ENCODE peak calls at places on chromosomes 7 and 10, in four cellular contexts. Z is HepG2, W is GM12878, U is K562. S is an unnamed sample.

GRCh38 chr7:105934577-105935185 is 28.4 kb upstream of the CDHR3 start:
- DNase-seq in Z (peak), W (no peak), U (peak), S (peak)

GRCh38 chr7:150755473-150756099 is 18.4 kb downstream of the GIMAP5 start:
- DNase-seq in Z (no peak), W (peak), U (no peak), S (no peak)

GRCh38 chr7:25260862-25261454 is 32.7 kb upstream of the NPVF start:
- DNase-seq in Z (no peak), W (no peak), U (no peak), S (no peak)

GRCh38 chr7:150945853-150946825 is 32.0 kb downstream of the KCNH2 start:
- DNase-seq in Z (no peak), W (no peak), U (no peak), S (peak)

GRCh38 chr7:107007892-107008287 is 36.6 kb upstream of the PRKAR2B start:
- DNase-seq in Z (no peak), W (no peak), U (peak), S (no peak)

GRCh38 chr7:98125758-98126157 is 19.1 kb downstream of the LMTK2 start:
- DNase-seq in Z (no peak), W (no peak), U (no peak), S (no peak)

GRCh38 chr10:47025540-47026300 is 114.5 kb downstream of the PTPN20 start:
- DNase-seq in Z (no peak), W (no peak), U (no peak), S (peak)

GRCh38 chr10:5818894-5819293 is 5.7 kb upstream of the GDI2 start:
- DNase-seq in Z (no peak), W (no peak), U (no peak), S (no peak)

GRCh38 chr10:71964669-71965515 is 697 bp downstream of the CHST3 start:
- DNase-seq in Z (no peak), W (no peak), U (no peak), S (peak)

GRCh38 chr10:60257767-60258428 is 131.8 kb downstream of the ANK3 start:
- DNase-seq in Z (no peak), W (no peak), U (no peak), S (no peak)

GRCh38 chr10:91123246-91123645 is 97.2 kb upstream of the PCGF5 start:
- DNase-seq in Z (no peak), W (no peak), U (no peak), S (no peak)

GRCh38 chr7:94022550-94022949 is 18.4 kb upstream of the BET1 start:
- DNase-seq in Z (no peak), W (no peak), U (no peak), S (no peak)

GRCh38 chr10:94194256-94194655 is 168.5 kb downstream of the NOC3L start:
- DNase-seq in Z (no peak), W (no peak), U (no peak), S (no peak)

GRCh38 chr7:113199841-113200240 is 81.5 kb upstream of the SMIM30 start:
- DNase-seq in Z (no peak), W (no peak), U (no peak), S (no peak)

GRCh38 chr10:92542458-92542857 is 31.4 kb downstream of the IDE start:
- DNase-seq in Z (no peak), W (no peak), U (no peak), S (no peak)

GRCh38 chr10:125868372-125868975 is 12.6 kb downstream of the DHX32 start:
- DNase-seq in Z (peak), W (no peak), U (peak), S (peak)

GRCh38 chr10:81414038-81414437 is 461.0 kb upstream of the NRG3 start:
- DNase-seq in Z (no peak), W (no peak), U (no peak), S (no peak)

GRCh38 chr10:81179324-81179723 is 641.6 kb downstream of the SH2D4B start:
- DNase-seq in Z (no peak), W (no peak), U (no peak), S (no peak)

GRCh38 chr10:14039968-14040668 is 290.6 kb downstream of the FRMD4A start:
- DNase-seq in Z (no peak), W (no peak), U (no peak), S (no peak)

GRCh38 chr10:94680544-94680943 is 3.0 kb upstream of the CYP2C18 start:
- DNase-seq in Z (peak), W (no peak), U (no peak), S (no peak)

GRCh38 chr7:92881091-92881485 is 44.7 kb upstream of the CDK6 start:
- DNase-seq in Z (no peak), W (no peak), U (no peak), S (no peak)

GRCh38 chr7:143003393-143004051 is 23.4 kb downstream of the OR9A2 start:
- DNase-seq in Z (peak), W (peak), U (peak), S (peak)

GRCh38 chr7:155843426-155844018 is 31.3 kb upstream of the SHH start:
- DNase-seq in Z (no peak), W (no peak), U (no peak), S (no peak)

GRCh38 chr10:62817763-62818425 is 1.7 kb upstream of the EGR2 start:
- DNase-seq in Z (peak), W (no peak), U (peak), S (peak)

GRCh38 chr7:124411796-124412195 is 353.8 kb downstream of the GPR37 start:
- DNase-seq in Z (no peak), W (no peak), U (no peak), S (no peak)

GRCh38 chr10:1553951-1554350 is 183.4 kb downstream of the ADARB2 start:
- DNase-seq in Z (no peak), W (no peak), U (no peak), S (no peak)

GRCh38 chr10:85794553-85794952 is 572.0 kb downstream of the GRID1 start:
- DNase-seq in Z (no peak), W (no peak), U (no peak), S (no peak)

GRCh38 chr7:100509213-100509612 is 25.5 kb downstream of the NYAP1 start:
- DNase-seq in Z (no peak), W (no peak), U (no peak), S (no peak)

GRCh38 chr10:71799785-71800453 is 26.6 kb upstream of the VSIR start:
- DNase-seq in Z (no peak), W (no peak), U (no peak), S (no peak)

GRCh38 chr10:79093658-79094411 is 25.1 kb downstream of the ZMIZ1 start:
- DNase-seq in Z (peak), W (peak), U (peak), S (no peak)

GRCh38 chr10:33052476-33052875 is 94.4 kb upstream of the ITGB1 start:
- DNase-seq in Z (no peak), W (no peak), U (no peak), S (no peak)

GRCh38 chr7:138843632-138844580 is 45.9 kb upstream of the ATP6V0A4 start:
- DNase-seq in Z (no peak), W (no peak), U (peak), S (no peak)

GRCh38 chr7:138838166-138838565 is 40.2 kb upstream of the ATP6V0A4 start:
- DNase-seq in Z (no peak), W (no peak), U (no peak), S (no peak)

GRCh38 chr7:138837627-138838026 is 39.6 kb upstream of the ATP6V0A4 start:
- DNase-seq in Z (no peak), W (no peak), U (no peak), S (no peak)

DNA sequence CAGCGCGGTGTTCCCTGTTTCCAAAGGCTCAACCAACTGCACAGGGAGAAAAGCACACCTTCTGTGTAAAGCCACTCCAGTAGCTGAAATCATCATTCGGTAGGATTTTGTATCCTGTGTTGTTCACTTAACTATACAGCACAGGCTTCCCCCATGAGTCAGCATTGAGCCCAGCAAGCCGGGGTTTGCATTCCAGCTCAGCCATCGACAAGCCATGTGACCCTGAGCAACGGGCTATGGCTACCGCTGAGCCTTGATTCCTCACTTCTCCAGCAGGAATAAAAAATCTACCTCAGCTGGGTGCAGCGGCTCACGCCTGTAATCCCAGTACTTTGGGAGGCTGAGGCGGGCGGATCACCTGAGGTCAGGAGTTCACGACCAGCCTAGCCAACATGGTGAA is 44.1 kb upstream of the ATP6V0A4 start:
- DNase-seq in Z (no peak), W (no peak), U (peak), S (no peak)
- TF ChIP-seq SMC3 in Z (no peak), W (no peak), U (no peak), S (no peak)

DNA sequence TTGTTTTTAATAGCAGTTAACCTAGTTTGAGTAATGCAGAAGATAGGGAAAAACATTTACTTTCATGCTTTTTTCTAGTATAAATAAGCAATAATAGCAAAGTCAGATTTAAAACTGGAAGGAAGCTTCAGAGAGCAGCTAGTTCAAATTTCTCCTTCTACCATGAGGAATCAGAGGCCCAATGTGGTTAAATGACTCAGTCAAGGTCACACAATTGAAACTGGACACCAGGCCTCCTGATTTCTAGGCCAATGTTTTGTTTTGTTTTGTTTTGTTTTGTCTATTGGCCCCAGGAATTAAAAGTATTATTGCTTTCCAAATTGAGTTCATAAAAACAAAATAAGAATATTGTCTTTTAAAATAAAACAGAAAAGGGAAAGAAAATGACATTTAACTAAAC is 122.3 kb downstream of the TRIL start:
- DNase-seq in Z (no peak), W (no peak), U (no peak), S (no peak)
- TF ChIP-seq SIN3A in Z (no peak), W (no peak), U (no peak), S (no peak)

GRCh38 chr10:130013263-130013937 is 49.3 kb upstream of the EBF3 start:
- DNase-seq in Z (no peak), W (no peak), U (no peak), S (no peak)

GRCh38 chr10:130016095-130016494 is 52.0 kb upstream of the EBF3 start:
- DNase-seq in Z (no peak), W (no peak), U (no peak), S (no peak)

GRCh38 chr10:130013938-130014733 is 50.1 kb upstream of the EBF3 start:
- DNase-seq in Z (no peak), W (no peak), U (no peak), S (no peak)

GRCh38 chr10:130017010-130017630 is 53.0 kb upstream of the EBF3 start:
- DNase-seq in Z (no peak), W (no peak), U (no peak), S (no peak)

DNA sequence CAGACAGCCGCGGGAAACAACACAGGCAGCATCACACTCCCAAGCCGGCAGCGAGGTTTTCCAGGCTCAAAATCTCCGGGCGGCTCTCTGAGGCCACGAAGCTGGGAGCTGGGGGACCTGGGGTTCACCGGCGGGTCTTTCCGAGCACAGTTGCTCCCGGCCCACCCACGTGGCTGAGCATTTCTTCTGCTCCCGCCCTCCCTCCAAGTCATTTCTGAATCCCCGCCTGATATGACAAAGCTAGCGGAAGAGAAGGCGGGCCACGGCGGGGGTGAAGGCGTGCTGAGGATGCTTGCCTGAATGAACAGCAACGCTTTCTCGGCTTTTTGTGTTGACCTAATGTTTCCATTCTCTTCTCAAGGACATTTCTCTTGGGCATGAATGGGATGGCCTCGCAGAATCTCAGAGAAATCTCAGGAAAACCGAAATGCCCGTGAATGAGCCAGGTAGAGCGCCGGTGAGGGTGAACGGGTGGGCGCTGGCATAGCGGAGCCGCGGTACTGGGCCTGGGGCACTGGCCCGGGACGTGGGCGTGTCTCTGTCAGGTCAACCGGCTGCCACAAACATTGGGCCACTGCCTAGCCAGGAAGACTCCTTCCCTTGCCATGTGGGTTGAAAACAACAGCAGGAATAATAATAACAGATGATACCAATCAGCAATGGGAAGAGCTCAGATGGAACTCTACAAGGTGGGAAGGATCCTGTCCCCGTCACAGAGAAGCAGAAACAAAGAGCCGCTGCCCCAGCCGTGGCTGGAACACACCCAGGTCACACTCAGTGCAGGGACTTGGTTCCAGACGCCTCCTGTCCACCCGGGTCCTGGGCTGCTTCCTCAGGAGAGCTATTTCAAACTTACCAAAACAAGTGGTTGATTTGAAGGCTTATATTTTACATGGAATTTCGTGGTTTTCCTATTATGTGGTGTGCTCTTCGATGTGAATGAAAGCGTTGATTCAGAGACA is 50.9 kb upstream of the EBF3 start:
- DNase-seq in Z (no peak), W (no peak), U (no peak), S (no peak)
- TF ChIP-seq SMC3 in Z (no peak), W (no peak), U (no peak), S (no peak)

GRCh38 chr7:17774701-17775288 is 165.5 kb downstream of the SNX13 start:
- DNase-seq in Z (no peak), W (no peak), U (no peak), S (no peak)
- TF ChIP-seq SIN3A in Z (no peak), W (no peak), U (no peak), S (no peak)

GRCh38 chr7:83648464-83649241 is at the start of gene SEMA3E:
- DNase-seq in Z (no peak), W (no peak), U (peak), S (no peak)
- TF ChIP-seq SMC3 in Z (no peak), W (no peak), U (no peak), S (no peak)

GRCh38 chr7:17159500-17160037 is 138.9 kb upstream of the AHR start:
- DNase-seq in Z (no peak), W (peak), U (no peak), S (no peak)
- TF ChIP-seq SIN3A in Z (no peak), W (no peak), U (no peak), S (no peak)

GRCh38 chr10:35667270-35667889 is 25.3 kb upstream of the FZD8 start:
- DNase-seq in Z (no peak), W (no peak), U (no peak), S (no peak)

GRCh38 chr10:35667971-35668370 is 25.9 kb upstream of the FZD8 start:
- DNase-seq in Z (no peak), W (no peak), U (no peak), S (peak)

GRCh38 chr10:35674843-35675242 is 32.7 kb upstream of the FZD8 start:
- DNase-seq in Z (no peak), W (no peak), U (no peak), S (no peak)

DNA sequence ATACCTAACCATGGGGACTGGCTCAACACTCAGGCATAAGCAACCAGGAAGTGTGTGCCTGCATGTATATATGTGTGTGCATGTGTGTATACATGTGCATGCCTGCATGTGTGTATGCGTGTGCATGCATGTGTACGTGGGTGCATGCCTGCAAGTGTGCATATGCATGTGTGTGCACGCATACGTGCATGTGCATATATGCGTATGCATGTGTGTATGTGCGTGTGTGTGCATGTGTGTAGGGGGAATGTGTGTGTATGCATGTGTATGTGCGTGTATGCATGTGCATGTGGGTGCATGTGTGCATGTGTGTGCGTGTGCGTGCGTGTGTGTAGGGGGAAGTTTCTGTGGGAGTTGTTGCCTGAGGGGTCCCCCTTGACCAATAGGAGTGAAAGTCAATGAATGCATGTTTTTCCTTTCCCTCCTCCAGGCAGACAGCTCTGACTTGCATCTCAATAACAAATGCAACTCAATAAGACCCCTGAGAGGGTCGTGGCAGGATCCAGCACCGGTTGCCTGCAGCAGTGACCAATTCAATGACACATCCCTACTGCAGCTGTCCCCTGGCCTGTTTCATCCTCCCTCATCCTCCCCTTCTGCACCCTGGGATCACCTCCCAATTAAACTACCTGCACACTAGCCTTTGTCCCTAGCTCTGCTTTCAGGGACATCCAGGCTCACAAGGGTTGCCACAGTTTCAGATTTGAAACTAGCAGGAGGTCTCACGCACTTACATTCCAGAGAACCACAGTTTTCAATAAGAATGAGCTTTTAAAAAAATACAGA is 27.0 kb upstream of the FZD8 start:
- DNase-seq in Z (no peak), W (no peak), U (no peak), S (no peak)
- TF ChIP-seq SMC3 in Z (no peak), W (no peak), U (no peak), S (no peak)

GRCh38 chr10:133359972-133360610 is 2.3 kb upstream of the FUOM start:
- DNase-seq in Z (peak), W (no peak), U (peak), S (no peak)

GRCh38 chr10:133359554-133359971 is 1.7 kb upstream of the FUOM start:
- DNase-seq in Z (peak), W (no peak), U (peak), S (peak)

GRCh38 chr10:133362846-133363245 is 5.0 kb upstream of the FUOM start:
- DNase-seq in Z (no peak), W (no peak), U (no peak), S (no peak)

GRCh38 chr10:133361773-133362441 is 4.1 kb upstream of the FUOM start:
- DNase-seq in Z (no peak), W (no peak), U (no peak), S (no peak)

GRCh38 chr10:133361227-133361626 is 3.4 kb upstream of the FUOM start:
- DNase-seq in Z (no peak), W (no peak), U (no peak), S (no peak)
- TF ChIP-seq SIN3A in Z (no peak), W (no peak), U (no peak), S (no peak)